ENCODE peak calls at places on chromosome 18, in four cellular contexts. One of them, this sample, is unnamed.

GRCh38 chr18:3511980-3512379 is 62.0 kb downstream of the TGIF1 start:
- DNase-seq in IMR-90: peak; percentile 68
- DNase-seq in cardiac muscle cell: peak; percentile 80
- DNase-seq in heart left ventricle: no peak
- DNase-seq in this sample: no peak

GRCh38 chr18:41875094-41875780 is 79.8 kb upstream of the PIK3C3 start:
- DNase-seq in IMR-90: peak; percentile 73
- DNase-seq in cardiac muscle cell: peak; percentile 69
- DNase-seq in heart left ventricle: no peak
- DNase-seq in this sample: no peak

GRCh38 chr18:76494181-76494540 is 881 bp downstream of the ZNF516 start:
- DNase-seq in IMR-90: peak; percentile 43
- DNase-seq in cardiac muscle cell: peak; percentile 64
- DNase-seq in heart left ventricle: no peak
- DNase-seq in this sample: no peak

GRCh38 chr18:9619545-9619944 is 5.2 kb upstream of the PPP4R1 start:
- DNase-seq in IMR-90: peak; percentile 92
- DNase-seq in cardiac muscle cell: peak; percentile 80
- DNase-seq in heart left ventricle: no peak
- DNase-seq in this sample: no peak

GRCh38 chr18:21342372-21342771 is 100.3 kb downstream of the GREB1L start:
- DNase-seq in IMR-90: no peak
- DNase-seq in cardiac muscle cell: no peak
- DNase-seq in heart left ventricle: no peak
- DNase-seq in this sample: no peak

GRCh38 chr18:40738321-40738880 is 1216.6 kb upstream of the PIK3C3 start:
- DNase-seq in IMR-90: no peak
- DNase-seq in cardiac muscle cell: no peak
- DNase-seq in heart left ventricle: no peak
- DNase-seq in this sample: no peak

GRCh38 chr18:22044474-22045220 is 124.7 kb upstream of the GATA6 start:
- DNase-seq in IMR-90: no peak
- DNase-seq in cardiac muscle cell: no peak
- DNase-seq in heart left ventricle: no peak
- DNase-seq in this sample: no peak

GRCh38 chr18:48623468-48624220 is 84.8 kb downstream of the CTIF start:
- DNase-seq in IMR-90: peak; percentile 88
- DNase-seq in cardiac muscle cell: peak; percentile 87
- DNase-seq in heart left ventricle: no peak
- DNase-seq in this sample: no peak

GRCh38 chr18:79544386-79544963 is 135.1 kb upstream of the CTDP1 start:
- DNase-seq in IMR-90: no peak
- DNase-seq in cardiac muscle cell: no peak
- DNase-seq in heart left ventricle: peak; percentile 28
- DNase-seq in this sample: peak; percentile 28

GRCh38 chr18:4130734-4131719 is 324.1 kb downstream of the DLGAP1 start:
- DNase-seq in IMR-90: no peak
- DNase-seq in cardiac muscle cell: no peak
- DNase-seq in heart left ventricle: no peak
- DNase-seq in this sample: no peak

GRCh38 chr18:72107647-72108046 is 436.5 kb downstream of the CBLN2 start:
- DNase-seq in IMR-90: no peak
- DNase-seq in cardiac muscle cell: peak; percentile 1
- DNase-seq in heart left ventricle: no peak
- DNase-seq in this sample: no peak

GRCh38 chr18:23259701-23260661 is 124.7 kb downstream of the CABLES1 start:
- DNase-seq in IMR-90: peak; percentile 82
- DNase-seq in cardiac muscle cell: peak; percentile 93
- DNase-seq in heart left ventricle: peak; percentile 82
- DNase-seq in this sample: peak; percentile 92

GRCh38 chr18:30982285-30982992 is 60.1 kb downstream of the DSC3 start:
- DNase-seq in IMR-90: no peak
- DNase-seq in cardiac muscle cell: no peak
- DNase-seq in heart left ventricle: no peak
- DNase-seq in this sample: no peak

GRCh38 chr18:63867368-63867767 is 20.1 kb upstream of the SERPINB2 start:
- DNase-seq in IMR-90: no peak
- DNase-seq in cardiac muscle cell: no peak
- DNase-seq in heart left ventricle: no peak
- DNase-seq in this sample: no peak

GRCh38 chr18:79682896-79683625 is 3.5 kb downstream of the CTDP1 start:
- DNase-seq in IMR-90: no peak
- DNase-seq in cardiac muscle cell: no peak
- DNase-seq in heart left ventricle: no peak
- DNase-seq in this sample: no peak

GRCh38 chr18:14086459-14087231 is 45.6 kb downstream of the ZNF519 start:
- DNase-seq in IMR-90: peak; percentile 37
- DNase-seq in cardiac muscle cell: peak; percentile 52
- DNase-seq in heart left ventricle: no peak
- DNase-seq in this sample: no peak

GRCh38 chr18:39205565-39205964 is 1640.0 kb upstream of the CELF4 start:
- DNase-seq in IMR-90: no peak
- DNase-seq in cardiac muscle cell: peak; percentile 1
- DNase-seq in heart left ventricle: no peak
- DNase-seq in this sample: no peak

GRCh38 chr18:8765692-8766463 is 60.5 kb downstream of the MTCL1 start:
- DNase-seq in IMR-90: no peak
- DNase-seq in cardiac muscle cell: no peak
- DNase-seq in heart left ventricle: no peak
- DNase-seq in this sample: no peak

GRCh38 chr18:76256897-76257500 is 238.0 kb downstream of the ZNF516 start:
- DNase-seq in IMR-90: peak; percentile 75
- DNase-seq in cardiac muscle cell: peak; percentile 76
- DNase-seq in heart left ventricle: no peak
- DNase-seq in this sample: no peak

DNA sequence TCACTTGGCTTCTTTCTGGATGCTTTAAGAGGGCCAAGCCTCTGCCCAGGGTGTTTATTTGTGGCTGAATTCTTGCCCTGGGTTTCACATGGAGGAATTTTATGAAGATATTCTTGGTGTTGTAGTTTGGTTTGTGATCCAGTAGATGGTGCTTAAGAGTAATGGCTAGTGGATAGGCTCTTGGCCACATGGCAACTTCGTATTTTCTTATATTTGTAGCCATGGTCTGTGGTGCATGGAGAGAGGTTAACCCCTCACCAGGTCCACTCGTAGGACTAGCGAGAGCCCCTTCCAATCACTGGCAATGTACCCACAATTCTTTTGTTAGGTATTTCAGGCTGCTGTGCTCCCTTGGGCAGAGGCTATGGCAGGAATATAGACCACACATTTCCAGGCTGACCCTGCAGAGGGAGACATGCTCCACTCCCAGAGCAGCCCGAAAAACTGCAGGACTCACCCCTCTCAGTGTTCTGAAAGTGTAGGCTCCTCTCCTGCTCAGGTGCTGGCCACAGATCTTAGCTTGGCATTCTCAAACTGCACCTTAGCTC is 582.1 kb upstream of the SETBP1 start:
- DNase-seq in IMR-90: peak; percentile 17
- DNase-seq in cardiac muscle cell: peak; percentile 54
- DNase-seq in heart left ventricle: no peak
- DNase-seq in this sample: no peak
- TF ChIP-seq CTCF in IMR-90: no peak
- TF ChIP-seq CTCF in cardiac muscle cell: peak; percentile 45
- TF ChIP-seq CTCF in heart left ventricle: peak; percentile 30
- TF ChIP-seq CTCF in this sample: no peak

GRCh38 chr18:419542-420175 is 80.8 kb downstream of the COLEC12 start:
- DNase-seq in IMR-90: no peak
- DNase-seq in cardiac muscle cell: no peak
- DNase-seq in heart left ventricle: no peak
- DNase-seq in this sample: no peak

GRCh38 chr18:415627-416612 is 84.6 kb downstream of the COLEC12 start:
- DNase-seq in IMR-90: peak; percentile 81
- DNase-seq in cardiac muscle cell: peak; percentile 58
- DNase-seq in heart left ventricle: no peak
- DNase-seq in this sample: no peak

GRCh38 chr18:416928-417327 is 83.6 kb downstream of the COLEC12 start:
- DNase-seq in IMR-90: no peak
- DNase-seq in cardiac muscle cell: peak; percentile 31
- DNase-seq in heart left ventricle: no peak
- DNase-seq in this sample: no peak

GRCh38 chr18:415047-415446 is 85.5 kb downstream of the COLEC12 start:
- DNase-seq in IMR-90: no peak
- DNase-seq in cardiac muscle cell: no peak
- DNase-seq in heart left ventricle: no peak
- DNase-seq in this sample: no peak

DNA sequence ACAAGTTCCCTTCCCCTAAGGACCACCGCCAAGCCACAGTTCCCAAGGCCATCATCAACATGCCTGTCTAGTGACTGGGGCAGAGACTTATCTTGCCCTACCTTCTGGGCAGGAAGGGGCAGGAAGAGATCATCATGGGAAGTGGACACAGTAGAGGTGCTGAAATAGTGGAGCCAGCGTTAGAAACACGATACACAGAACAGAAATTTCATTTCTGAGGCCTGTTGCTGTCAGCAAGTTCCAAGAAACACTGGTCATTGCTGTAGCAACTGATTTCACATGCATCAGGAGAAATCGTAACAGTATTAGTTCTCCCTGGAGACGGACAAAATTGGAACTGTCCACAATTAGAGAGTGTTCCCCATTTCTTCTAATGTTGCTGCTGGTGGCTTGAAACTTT is 83.0 kb downstream of the COLEC12 start:
- DNase-seq in IMR-90: no peak
- DNase-seq in cardiac muscle cell: peak; percentile 62
- DNase-seq in heart left ventricle: no peak
- DNase-seq in this sample: no peak
- H3K4me1 ChIP-seq in IMR-90: peaks cover 15% of the 10 kb centered on the region
- H3K4me1 ChIP-seq in cardiac muscle cell: peaks cover 13% of the 10 kb centered on the region
- H3K4me1 ChIP-seq in heart left ventricle: no peaks in the 10 kb centered on the region
- H3K4me1 ChIP-seq in this sample: peaks cover 27% of the 10 kb centered on the region

GRCh38 chr18:45870419-45870818 is 44.9 kb downstream of the SIGLEC15 start:
- DNase-seq in IMR-90: no peak
- DNase-seq in cardiac muscle cell: no peak
- DNase-seq in heart left ventricle: no peak
- DNase-seq in this sample: no peak
- H3K4me3 ChIP-seq in IMR-90: no peak overlapping the region
- H3K4me3 ChIP-seq in cardiac muscle cell: no peak overlapping the region
- H3K4me3 ChIP-seq in heart left ventricle: no peak overlapping the region
- H3K4me3 ChIP-seq in this sample: no peak overlapping the region

DNA sequence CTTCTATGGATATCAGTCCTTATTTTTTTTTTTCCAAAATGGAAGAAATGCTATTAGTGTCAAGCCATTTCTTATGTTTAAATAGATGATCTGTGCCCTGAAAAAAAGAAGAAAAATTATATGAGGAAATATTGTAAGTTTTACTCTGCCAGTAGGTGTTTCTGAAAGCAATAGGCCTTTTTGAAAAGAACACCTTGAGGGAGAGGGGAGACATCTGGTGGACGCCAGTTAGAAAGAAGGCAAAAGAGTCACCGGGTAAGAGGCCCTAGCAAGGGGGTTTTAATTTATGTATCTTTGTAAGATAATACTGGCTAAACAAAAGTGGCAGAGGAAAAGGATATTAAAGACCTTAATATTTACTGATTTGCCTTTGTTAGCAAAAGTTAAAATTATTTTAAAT is 56.1 kb downstream of the DYNAP start:
- DNase-seq in IMR-90: peak; percentile 4
- DNase-seq in cardiac muscle cell: peak; percentile 51
- DNase-seq in heart left ventricle: no peak
- DNase-seq in this sample: no peak
- TF ChIP-seq CTCF in IMR-90: peak; percentile 19
- TF ChIP-seq CTCF in cardiac muscle cell: peak; percentile 52
- TF ChIP-seq CTCF in heart left ventricle: no peak
- TF ChIP-seq CTCF in this sample: peak; percentile 32

GRCh38 chr18:59906203-59906602 is 6.4 kb downstream of the PMAIP1 start:
- DNase-seq in IMR-90: no peak
- DNase-seq in cardiac muscle cell: no peak
- DNase-seq in heart left ventricle: no peak
- DNase-seq in this sample: no peak
- H3K4me1 ChIP-seq in IMR-90: peaks cover 28% of the 10 kb centered on the region
- H3K4me1 ChIP-seq in cardiac muscle cell: peaks cover 2% of the 10 kb centered on the region
- H3K4me1 ChIP-seq in heart left ventricle: no peaks in the 10 kb centered on the region
- H3K4me1 ChIP-seq in this sample: peaks cover 17% of the 10 kb centered on the region